ENCODE peak calls at places on chromosomes 2 and 18, in four cellular contexts. G is HepG2, A is K562, B is HCT116. R is an unnamed sample.

GRCh38 chr2:207088276-207088675 is 77.5 kb downstream of the KLF7 start:
- DNase-seq in G (no peak), A (no peak), B (no peak), R (no peak)

GRCh38 chr2:54950811-54951210 is 99.4 kb downstream of the RTN4 start:
- DNase-seq in G (no peak), A (no peak), B (no peak), R (no peak)

GRCh38 chr18:22585821-22586220 is 168.1 kb upstream of the CTAGE1 start:
- DNase-seq in G (no peak), A (no peak), B (no peak), R (no peak)

GRCh38 chr18:62164855-62165487 is 21.9 kb downstream of the PIGN start:
- DNase-seq in G (no peak), A (no peak), B (no peak), R (no peak)

GRCh38 chr18:8812631-8813030 is 107.3 kb downstream of the MTCL1 start:
- DNase-seq in G (no peak), A (no peak), B (no peak), R (no peak)

GRCh38 chr2:216700778-216701177 is 5.4 kb upstream of the IGFBP5 start:
- DNase-seq in G (no peak), A (no peak), B (no peak), R (no peak)

GRCh38 chr2:64145760-64146159 is 1.5 kb upstream of the PELI1 start:
- DNase-seq in G (no peak), A (no peak), B (no peak), R (no peak)

GRCh38 chr2:29839306-29839705 is 82.1 kb downstream of the ALK start:
- DNase-seq in G (no peak), A (no peak), B (no peak), R (no peak)

GRCh38 chr18:32714571-32715148 is 58.2 kb downstream of the KLHL14 start:
- DNase-seq in G (peak; percentile 79), A (no peak), B (peak; percentile 28), R (peak; percentile 76)

GRCh38 chr2:232478571-232479340 is 8.9 kb downstream of the ECEL1 start:
- DNase-seq in G (no peak), A (no peak), B (no peak), R (no peak)

GRCh38 chr2:183416741-183417140 is 292.5 kb downstream of the NUP35 start:
- DNase-seq in G (no peak), A (no peak), B (no peak), R (no peak)

GRCh38 chr2:230888824-230889400 is 24.2 kb downstream of the ITM2C start:
- DNase-seq in G (no peak), A (no peak), B (no peak), R (no peak)

GRCh38 chr2:232624554-232624842 is 8.9 kb upstream of the EFHD1 start:
- DNase-seq in G (no peak), A (no peak), B (no peak), R (no peak)

GRCh38 chr2:26942543-26943295 is 27.7 kb upstream of the MAPRE3 start:
- DNase-seq in G (peak; percentile 53), A (peak; percentile 84), B (peak; percentile 50), R (peak; percentile 28)

GRCh38 chr18:36126668-36127067 is 2.5 kb downstream of the SLC39A6 start:
- DNase-seq in G (no peak), A (no peak), B (no peak), R (no peak)
- TF ChIP-seq REST in G (no peak), A (no peak), B (no peak), R (no peak)

DNA sequence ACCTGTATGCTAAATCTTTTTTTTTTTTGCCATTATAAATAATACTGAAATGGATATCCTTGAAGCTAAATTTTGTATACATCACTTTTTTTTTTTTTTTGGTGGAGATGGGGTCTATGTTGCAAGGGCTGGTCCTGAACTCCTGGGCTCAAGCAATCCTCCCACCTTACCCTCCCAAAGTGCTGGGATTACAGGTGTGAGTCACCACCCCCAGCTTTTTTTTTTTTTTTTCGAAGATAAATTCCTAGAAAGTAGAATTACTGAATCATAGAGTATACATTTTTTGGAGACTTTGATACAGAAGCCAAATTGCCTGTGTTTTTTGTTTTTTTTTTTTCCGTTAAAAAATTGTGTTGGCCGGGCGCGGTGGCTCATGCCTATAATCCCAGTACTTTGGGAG is 51.0 kb upstream of the MCFD2 start:
- DNase-seq in G (no peak), A (no peak), B (no peak), R (no peak)
- TF ChIP-seq TCF7L2 in G (no peak), A (no peak), B (no peak), R (no peak)

DNA sequence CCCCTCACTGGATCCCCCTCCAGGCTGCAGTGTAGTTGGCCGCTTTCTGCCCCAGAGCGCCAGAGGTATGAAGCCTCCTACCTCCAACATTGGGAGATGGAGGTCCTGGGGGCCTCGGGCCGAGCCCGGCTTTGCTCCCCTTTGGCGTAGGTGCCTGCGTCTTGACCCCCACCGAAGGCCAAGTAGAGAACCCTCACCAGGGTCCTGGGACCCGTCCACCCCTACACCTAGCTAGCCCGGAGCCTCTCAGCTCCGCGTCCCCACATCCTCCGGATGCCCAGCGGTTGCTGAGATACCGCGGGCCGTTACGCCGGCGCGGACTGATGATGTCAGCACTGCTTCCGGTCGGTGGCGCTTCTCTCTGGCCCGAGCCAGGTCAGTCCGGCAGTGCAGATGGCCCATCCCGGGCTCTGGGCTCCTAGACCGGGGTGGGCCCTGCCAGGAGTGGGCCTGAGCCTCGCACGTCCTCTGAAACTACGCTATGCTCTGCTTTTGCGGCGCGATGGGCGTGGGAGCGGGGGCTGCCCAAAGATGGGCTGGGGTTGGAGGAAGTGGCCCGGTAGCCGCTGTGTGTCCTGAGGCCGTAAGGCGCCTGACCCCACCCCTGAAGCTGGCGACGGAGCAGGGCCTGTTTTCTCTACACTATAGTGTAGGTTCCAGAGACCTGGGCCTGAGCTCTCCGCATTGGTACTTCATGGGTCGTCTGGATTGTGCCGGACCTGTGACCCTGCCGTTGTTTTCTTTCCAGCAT is at the start of the genes GLB1L and STK16:
- DNase-seq in G (peak; percentile 89), A (peak; percentile 89), B (peak; percentile 83), R (peak; percentile 62)
- TF ChIP-seq REST in G (peak; percentile 28), A (no peak), B (no peak), R (peak; percentile 18)

DNA sequence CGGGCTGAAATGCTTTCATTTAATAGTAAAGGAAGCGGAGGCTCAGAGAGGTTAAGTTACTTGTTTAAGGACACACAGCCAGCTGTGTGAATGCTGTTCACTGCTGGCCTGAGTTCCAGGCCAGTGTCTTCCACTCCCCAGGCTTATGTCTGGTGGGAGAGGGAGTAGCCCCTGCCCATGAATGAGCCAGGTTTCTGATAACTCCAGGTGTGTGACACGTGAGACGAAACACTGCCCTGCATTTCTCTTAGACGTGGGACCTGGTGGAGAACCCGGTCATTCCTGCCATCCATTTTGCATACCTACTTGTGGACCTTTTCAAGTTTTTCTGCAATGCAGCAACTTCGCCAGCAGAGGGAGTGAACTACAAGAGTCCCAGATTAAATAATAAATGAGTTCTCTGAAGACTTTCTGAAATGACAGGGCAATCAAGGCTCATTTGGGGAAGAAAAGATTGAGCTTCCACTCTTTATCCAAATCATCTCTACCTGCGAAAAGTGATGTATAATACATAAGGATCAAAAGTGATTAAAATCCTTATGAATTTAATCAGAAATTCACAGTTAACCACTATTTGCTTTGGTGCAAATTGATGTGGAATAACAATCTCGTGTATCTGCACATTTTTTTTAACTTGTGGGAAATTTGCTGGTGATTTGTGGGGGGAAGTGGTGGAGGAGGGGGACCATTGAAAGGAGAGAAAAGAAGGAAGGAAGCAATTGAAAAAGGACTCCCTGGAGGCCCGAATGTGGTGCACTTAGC is 79.4 kb upstream of the ASB18 start:
- DNase-seq in G (peak; percentile 70), A (peak; percentile 55), B (peak; percentile 67), R (peak; percentile 42)
- TF ChIP-seq TCF7L2 in G (no peak), A (no peak), B (no peak), R (no peak)

GRCh38 chr2:36394804-36395203 is 39.2 kb downstream of the CRIM1 start:
- DNase-seq in G (no peak), A (no peak), B (no peak), R (no peak)

GRCh38 chr2:36395866-36396265 is 40.3 kb downstream of the CRIM1 start:
- DNase-seq in G (no peak), A (no peak), B (no peak), R (no peak)

GRCh38 chr2:36397728-36398413 is 42.3 kb downstream of the CRIM1 start:
- DNase-seq in G (peak; percentile 71), A (no peak), B (no peak), R (no peak)

GRCh38 chr2:36399050-36399449 is 43.5 kb downstream of the CRIM1 start:
- DNase-seq in G (no peak), A (no peak), B (no peak), R (no peak)

GRCh38 chr2:36397040-36397616 is 41.5 kb downstream of the CRIM1 start:
- DNase-seq in G (no peak), A (no peak), B (no peak), R (no peak)
- TF ChIP-seq REST in G (no peak), A (no peak), B (no peak), R (no peak)

DNA sequence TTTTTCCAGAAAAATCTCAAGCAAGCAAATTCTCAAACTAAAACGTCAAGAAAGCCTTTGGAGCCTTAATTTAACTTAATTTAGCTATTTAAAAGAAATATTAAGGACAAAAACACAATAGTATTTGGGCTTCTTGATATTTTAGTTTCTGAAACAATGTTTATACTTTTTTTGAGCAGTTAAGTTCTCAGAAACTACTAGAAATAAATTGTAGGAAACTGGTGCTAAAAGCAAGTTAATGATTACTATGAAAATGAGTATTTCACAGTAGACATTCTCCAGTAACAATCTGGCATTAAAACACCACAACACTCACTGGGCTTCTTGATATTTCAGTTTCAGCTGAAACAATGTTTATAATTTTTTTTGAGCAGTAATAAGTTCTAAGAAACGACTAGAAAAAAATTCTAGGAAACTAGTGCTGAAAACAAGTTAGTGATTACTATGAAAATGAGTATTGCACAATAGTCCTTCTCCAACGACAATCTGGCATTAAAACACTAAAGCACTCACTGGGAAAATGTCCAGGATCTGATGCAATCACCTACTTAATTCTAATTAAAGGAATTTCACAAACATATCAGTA is 45.1 kb downstream of the TRAK2 start:
- DNase-seq in G (peak; percentile 57), A (peak; percentile 9), B (no peak), R (no peak)
- TF ChIP-seq TCF7L2 in G (no peak), A (no peak), B (no peak), R (no peak)

R was measured in Panc1.